ENCODE peak calls at places on chromosomes 5 and 9, in five cellular contexts. One of them, this sample, is unnamed.

GRCh38 chr5:7867260-7867659 is 1.6 kb downstream of the FASTKD3 start:
- DNase-seq in transverse colon: no peak
- DNase-seq in HCT116: no peak
- DNase-seq in tibial nerve: no peak
- DNase-seq in A549: no peak
- DNase-seq in this sample: no peak

GRCh38 chr5:176609724-176610429 is at the start of gene GPRIN1:
- DNase-seq in A549: peak
- DNase-seq in tibial nerve: no peak
- DNase-seq in HCT116: peak
- DNase-seq in transverse colon: peak
- DNase-seq in this sample: peak

GRCh38 chr5:142486581-142486980 is 161.8 kb upstream of the SPRY4 start:
- DNase-seq in transverse colon: no peak
- DNase-seq in A549: no peak
- DNase-seq in HCT116: no peak
- DNase-seq in tibial nerve: no peak
- DNase-seq in this sample: no peak

GRCh38 chr5:102853680-102854079 is 98.6 kb downstream of the PAM start:
- DNase-seq in HCT116: no peak
- DNase-seq in transverse colon: no peak
- DNase-seq in A549: no peak
- DNase-seq in tibial nerve: no peak
- DNase-seq in this sample: no peak

GRCh38 chr5:173671121-173671949 is 54.9 kb upstream of the BOD1 start:
- DNase-seq in tibial nerve: no peak
- DNase-seq in transverse colon: peak
- DNase-seq in HCT116: no peak
- DNase-seq in A549: no peak
- DNase-seq in this sample: no peak

GRCh38 chr5:172881691-172882370 is 47.8 kb downstream of the ERGIC1 start:
- DNase-seq in tibial nerve: no peak
- DNase-seq in HCT116: peak
- DNase-seq in transverse colon: no peak
- DNase-seq in A549: no peak
- DNase-seq in this sample: peak

GRCh38 chr9:3708751-3709150 is 182.9 kb upstream of the RFX3 start:
- DNase-seq in transverse colon: no peak
- DNase-seq in HCT116: no peak
- DNase-seq in tibial nerve: no peak
- DNase-seq in A549: no peak
- DNase-seq in this sample: no peak

GRCh38 chr9:126682113-126682810 is 68.5 kb downstream of the LMX1B start:
- DNase-seq in HCT116: no peak
- DNase-seq in transverse colon: no peak
- DNase-seq in A549: no peak
- DNase-seq in tibial nerve: no peak
- DNase-seq in this sample: no peak

GRCh38 chr5:73625905-73626811 is at the start of gene ARHGEF28:
- DNase-seq in transverse colon: peak
- DNase-seq in HCT116: no peak
- DNase-seq in tibial nerve: peak
- DNase-seq in A549: peak
- DNase-seq in this sample: peak

GRCh38 chr5:169746147-169746694 is 109.1 kb downstream of the DOCK2 start:
- DNase-seq in tibial nerve: no peak
- DNase-seq in A549: no peak
- DNase-seq in transverse colon: no peak
- DNase-seq in HCT116: no peak
- DNase-seq in this sample: no peak

GRCh38 chr5:169748189-169748588 is 111.1 kb downstream of the DOCK2 start:
- DNase-seq in A549: no peak
- DNase-seq in tibial nerve: no peak
- DNase-seq in HCT116: no peak
- DNase-seq in transverse colon: no peak
- DNase-seq in this sample: no peak

GRCh38 chr5:169745441-169746146 is 108.5 kb downstream of the DOCK2 start:
- DNase-seq in tibial nerve: no peak
- DNase-seq in HCT116: no peak
- DNase-seq in transverse colon: no peak
- DNase-seq in A549: no peak
- DNase-seq in this sample: no peak

GRCh38 chr5:169751490-169751889 is 114.4 kb downstream of the DOCK2 start:
- DNase-seq in tibial nerve: no peak
- DNase-seq in HCT116: no peak
- DNase-seq in transverse colon: no peak
- DNase-seq in A549: no peak
- DNase-seq in this sample: no peak

GRCh38 chr5:169749295-169749694 is 112.2 kb downstream of the DOCK2 start:
- DNase-seq in HCT116: no peak
- DNase-seq in tibial nerve: no peak
- DNase-seq in transverse colon: no peak
- DNase-seq in A549: no peak
- DNase-seq in this sample: no peak
- TF ChIP-seq POLR2A in HCT116: no peak
- TF ChIP-seq POLR2A in tibial nerve: no peak
- TF ChIP-seq POLR2A in transverse colon: no peak
- TF ChIP-seq POLR2A in A549: no peak
- TF ChIP-seq POLR2A in this sample: no peak

GRCh38 chr9:124359426-124359825 is 55.8 kb downstream of the PSMB7 start:
- DNase-seq in transverse colon: no peak
- DNase-seq in tibial nerve: no peak
- DNase-seq in A549: no peak
- DNase-seq in HCT116: no peak
- DNase-seq in this sample: no peak
- TF ChIP-seq POLR2A in transverse colon: no peak
- TF ChIP-seq POLR2A in tibial nerve: no peak
- TF ChIP-seq POLR2A in A549: no peak
- TF ChIP-seq POLR2A in HCT116: no peak
- TF ChIP-seq POLR2A in this sample: no peak

DNA sequence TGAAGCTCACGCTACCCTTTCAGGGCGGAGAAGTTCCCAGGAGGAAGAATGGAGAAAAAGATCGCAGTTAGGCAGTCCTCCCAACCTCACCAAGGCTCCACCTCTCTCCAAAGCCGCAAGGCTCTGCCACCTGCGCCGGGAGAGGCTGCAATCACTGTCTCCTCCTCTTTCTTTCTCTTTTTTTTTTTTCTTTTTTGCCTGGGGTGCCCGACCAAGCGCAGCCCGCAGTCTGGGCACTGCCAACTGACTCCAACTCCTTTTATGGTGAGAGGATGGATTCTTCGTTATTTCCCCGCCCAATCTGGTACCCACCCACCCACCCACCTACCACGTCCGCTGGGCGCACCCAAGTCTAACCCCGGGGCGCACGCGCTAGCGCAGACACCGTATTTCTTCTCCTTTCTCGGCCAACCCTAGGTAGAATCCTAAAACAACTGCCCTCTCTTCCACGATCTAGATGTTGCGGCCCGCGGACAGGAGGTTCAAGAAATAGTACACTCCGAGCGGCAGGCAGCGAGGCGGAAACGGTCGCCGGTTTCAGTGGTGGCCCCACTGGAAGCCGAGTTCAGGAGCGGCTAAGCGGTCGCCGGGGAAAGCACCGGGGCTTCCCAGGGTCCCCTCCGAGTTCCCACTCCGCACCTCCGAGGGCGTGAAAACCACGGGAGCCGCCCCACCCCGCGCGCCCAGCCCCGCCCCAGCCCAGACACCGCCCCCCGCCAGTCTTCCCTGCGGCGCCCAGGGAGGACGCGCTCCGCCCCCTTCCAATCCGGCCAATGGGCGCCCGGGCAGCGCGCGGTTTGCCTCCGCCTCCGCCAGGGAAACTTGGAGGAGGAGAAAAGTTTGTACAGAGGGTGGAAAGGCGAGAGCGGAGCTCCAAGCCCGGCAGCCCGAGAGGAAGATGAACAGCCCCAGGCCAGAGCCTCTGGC is at the start of gene PTGER4:
- DNase-seq in tibial nerve: peak
- DNase-seq in A549: peak
- DNase-seq in transverse colon: peak
- DNase-seq in HCT116: peak
- DNase-seq in this sample: peak
- TF ChIP-seq POLR2A in tibial nerve: peak
- TF ChIP-seq POLR2A in A549: peak
- TF ChIP-seq POLR2A in transverse colon: peak
- TF ChIP-seq POLR2A in HCT116: peak
- TF ChIP-seq POLR2A in this sample: peak

GRCh38 chr9:136225366-136225747 is 20.3 kb downstream of the QSOX2 start:
- DNase-seq in tibial nerve: no peak
- DNase-seq in HCT116: no peak
- DNase-seq in transverse colon: peak
- DNase-seq in A549: no peak
- DNase-seq in this sample: no peak
- TF ChIP-seq POLR2A in tibial nerve: no peak
- TF ChIP-seq POLR2A in HCT116: no peak
- TF ChIP-seq POLR2A in transverse colon: no peak
- TF ChIP-seq POLR2A in A549: no peak
- TF ChIP-seq POLR2A in this sample: no peak

DNA sequence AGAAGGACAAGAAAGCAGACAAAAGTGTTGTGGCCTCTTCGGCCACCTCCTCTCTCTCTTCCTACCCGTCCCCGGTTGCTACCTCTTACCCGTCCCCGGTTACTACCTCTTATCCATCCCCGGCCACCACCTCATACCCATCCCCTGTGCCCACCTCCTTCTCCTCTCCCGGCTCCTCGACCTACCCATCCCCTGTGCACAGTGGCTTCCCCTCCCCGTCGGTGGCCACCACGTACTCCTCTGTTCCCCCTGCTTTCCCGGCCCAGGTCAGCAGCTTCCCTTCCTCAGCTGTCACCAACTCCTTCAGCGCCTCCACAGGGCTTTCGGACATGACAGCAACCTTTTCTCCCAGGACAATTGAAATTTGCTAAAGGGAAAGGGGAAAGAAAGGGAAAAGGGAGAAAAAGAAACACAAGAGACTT is 2.4 kb downstream of the EGR1 start:
- DNase-seq in transverse colon: peak
- DNase-seq in A549: no peak
- DNase-seq in tibial nerve: no peak
- DNase-seq in HCT116: no peak
- DNase-seq in this sample: no peak
- TF ChIP-seq POLR2A in transverse colon: peak
- TF ChIP-seq POLR2A in A549: no peak
- TF ChIP-seq POLR2A in tibial nerve: no peak
- TF ChIP-seq POLR2A in HCT116: peak
- TF ChIP-seq POLR2A in this sample: no peak

GRCh38 chr9:36036780-36037579 is at the start of gene RECK:
- DNase-seq in A549: peak
- DNase-seq in HCT116: peak
- DNase-seq in tibial nerve: peak
- DNase-seq in transverse colon: peak
- DNase-seq in this sample: peak
- TF ChIP-seq POLR2A in A549: peak
- TF ChIP-seq POLR2A in HCT116: no peak
- TF ChIP-seq POLR2A in tibial nerve: peak
- TF ChIP-seq POLR2A in transverse colon: peak
- TF ChIP-seq POLR2A in this sample: peak